ENCODE peak calls at places on chromosomes 5 and 9, in seven cellular contexts. One of them, this sample, is unnamed.

GRCh38 chr9:134641173-134641985 is at the start of gene COL5A1:
- DNase-seq in tibial artery: peak
- DNase-seq in colonic mucosa: peak
- DNase-seq in OCI-LY7: no peak
- DNase-seq in MM.1S: no peak
- DNase-seq in fibroblast of lung: peak
- DNase-seq in adrenal gland: peak
- DNase-seq in this sample: no peak

GRCh38 chr5:2153808-2154207 is 271.1 kb upstream of the IRX4 start:
- DNase-seq in adrenal gland: no peak
- DNase-seq in fibroblast of lung: no peak
- DNase-seq in OCI-LY7: no peak
- DNase-seq in colonic mucosa: no peak
- DNase-seq in tibial artery: no peak
- DNase-seq in MM.1S: no peak
- DNase-seq in this sample: no peak

GRCh38 chr5:40570408-40571129 is 109.1 kb upstream of the PTGER4 start:
- DNase-seq in MM.1S: no peak
- DNase-seq in adrenal gland: no peak
- DNase-seq in OCI-LY7: peak
- DNase-seq in colonic mucosa: no peak
- DNase-seq in fibroblast of lung: peak
- DNase-seq in tibial artery: no peak
- DNase-seq in this sample: peak

GRCh38 chr5:159106569-159107282 is 7.0 kb upstream of the EBF1 start:
- DNase-seq in MM.1S: peak
- DNase-seq in tibial artery: peak
- DNase-seq in fibroblast of lung: peak
- DNase-seq in OCI-LY7: peak
- DNase-seq in colonic mucosa: peak
- DNase-seq in adrenal gland: peak
- DNase-seq in this sample: peak

GRCh38 chr5:51279983-51280382 is 103.3 kb upstream of the ISL1 start:
- DNase-seq in colonic mucosa: no peak
- DNase-seq in fibroblast of lung: no peak
- DNase-seq in adrenal gland: no peak
- DNase-seq in OCI-LY7: no peak
- DNase-seq in tibial artery: no peak
- DNase-seq in MM.1S: no peak
- DNase-seq in this sample: no peak

GRCh38 chr9:93652604-93653592 is 76.5 kb downstream of the PHF2 start:
- DNase-seq in MM.1S: no peak
- DNase-seq in adrenal gland: no peak
- DNase-seq in tibial artery: no peak
- DNase-seq in colonic mucosa: no peak
- DNase-seq in OCI-LY7: no peak
- DNase-seq in fibroblast of lung: no peak
- DNase-seq in this sample: no peak

GRCh38 chr5:53112909-53113308 is 3.4 kb upstream of the MOCS2 start:
- DNase-seq in OCI-LY7: no peak
- DNase-seq in colonic mucosa: no peak
- DNase-seq in MM.1S: no peak
- DNase-seq in tibial artery: no peak
- DNase-seq in adrenal gland: no peak
- DNase-seq in fibroblast of lung: no peak
- DNase-seq in this sample: no peak

GRCh38 chr9:33923998-33924701 is 107.2 kb downstream of the UBE2R2 start:
- DNase-seq in fibroblast of lung: no peak
- DNase-seq in adrenal gland: no peak
- DNase-seq in MM.1S: no peak
- DNase-seq in OCI-LY7: no peak
- DNase-seq in colonic mucosa: no peak
- DNase-seq in tibial artery: no peak
- DNase-seq in this sample: no peak

GRCh38 chr5:107477492-107477891 is 193.2 kb downstream of the EFNA5 start:
- DNase-seq in colonic mucosa: no peak
- DNase-seq in fibroblast of lung: no peak
- DNase-seq in tibial artery: no peak
- DNase-seq in MM.1S: no peak
- DNase-seq in adrenal gland: no peak
- DNase-seq in OCI-LY7: no peak
- DNase-seq in this sample: no peak

GRCh38 chr5:110086658-110087388 is 397.1 kb downstream of the MAN2A1 start:
- DNase-seq in OCI-LY7: no peak
- DNase-seq in colonic mucosa: no peak
- DNase-seq in adrenal gland: peak
- DNase-seq in MM.1S: no peak
- DNase-seq in tibial artery: peak
- DNase-seq in fibroblast of lung: peak
- DNase-seq in this sample: no peak

GRCh38 chr9:120531683-120532300 is 48.2 kb downstream of the CDK5RAP2 start:
- DNase-seq in MM.1S: peak
- DNase-seq in adrenal gland: peak
- DNase-seq in tibial artery: no peak
- DNase-seq in colonic mucosa: peak
- DNase-seq in OCI-LY7: peak
- DNase-seq in fibroblast of lung: peak
- DNase-seq in this sample: peak

GRCh38 chr9:124769451-124770358 is 1.4 kb downstream of the NR6A1 start:
- DNase-seq in tibial artery: no peak
- DNase-seq in OCI-LY7: peak
- DNase-seq in fibroblast of lung: peak
- DNase-seq in MM.1S: peak
- DNase-seq in colonic mucosa: peak
- DNase-seq in adrenal gland: no peak
- DNase-seq in this sample: no peak

GRCh38 chr5:11172484-11172883 is 411.4 kb upstream of the DAP start:
- DNase-seq in MM.1S: no peak
- DNase-seq in tibial artery: no peak
- DNase-seq in adrenal gland: no peak
- DNase-seq in fibroblast of lung: no peak
- DNase-seq in colonic mucosa: no peak
- DNase-seq in OCI-LY7: no peak
- DNase-seq in this sample: no peak

GRCh38 chr5:171582849-171583248 is 163.4 kb downstream of the FGF18 start:
- DNase-seq in OCI-LY7: no peak
- DNase-seq in fibroblast of lung: no peak
- DNase-seq in adrenal gland: no peak
- DNase-seq in colonic mucosa: no peak
- DNase-seq in tibial artery: no peak
- DNase-seq in MM.1S: no peak
- DNase-seq in this sample: no peak

GRCh38 chr9:98453589-98454311 is 198.3 kb upstream of the TBC1D2 start:
- DNase-seq in adrenal gland: no peak
- DNase-seq in tibial artery: no peak
- DNase-seq in fibroblast of lung: no peak
- DNase-seq in MM.1S: no peak
- DNase-seq in OCI-LY7: no peak
- DNase-seq in colonic mucosa: no peak
- DNase-seq in this sample: no peak

GRCh38 chr5:66982514-66982913 is 214.1 kb downstream of the CD180 start:
- DNase-seq in colonic mucosa: no peak
- DNase-seq in adrenal gland: no peak
- DNase-seq in OCI-LY7: no peak
- DNase-seq in fibroblast of lung: no peak
- DNase-seq in MM.1S: no peak
- DNase-seq in tibial artery: no peak
- DNase-seq in this sample: no peak

GRCh38 chr9:69916950-69917349 is 96.3 kb downstream of the CFAP95 start:
- DNase-seq in OCI-LY7: no peak
- DNase-seq in adrenal gland: no peak
- DNase-seq in colonic mucosa: no peak
- DNase-seq in MM.1S: no peak
- DNase-seq in fibroblast of lung: no peak
- DNase-seq in tibial artery: no peak
- DNase-seq in this sample: no peak

GRCh38 chr5:78587081-78587774 is 61.3 kb downstream of the LHFPL2 start:
- DNase-seq in MM.1S: no peak
- DNase-seq in adrenal gland: peak
- DNase-seq in colonic mucosa: no peak
- DNase-seq in tibial artery: no peak
- DNase-seq in fibroblast of lung: no peak
- DNase-seq in OCI-LY7: no peak
- DNase-seq in this sample: no peak

GRCh38 chr5:84119252-84119651 is 265.4 kb downstream of the EDIL3 start:
- DNase-seq in MM.1S: no peak
- DNase-seq in fibroblast of lung: no peak
- DNase-seq in OCI-LY7: no peak
- DNase-seq in tibial artery: no peak
- DNase-seq in colonic mucosa: no peak
- DNase-seq in adrenal gland: no peak
- DNase-seq in this sample: no peak

GRCh38 chr9:95406114-95406513 is 88.6 kb upstream of the FANCC start:
- DNase-seq in OCI-LY7: no peak
- DNase-seq in tibial artery: peak
- DNase-seq in MM.1S: no peak
- DNase-seq in fibroblast of lung: peak
- DNase-seq in adrenal gland: peak
- DNase-seq in colonic mucosa: peak
- DNase-seq in this sample: no peak

GRCh38 chr5:120994112-120994511 is 530.0 kb downstream of the PRR16 start:
- DNase-seq in tibial artery: no peak
- DNase-seq in fibroblast of lung: no peak
- DNase-seq in MM.1S: no peak
- DNase-seq in adrenal gland: no peak
- DNase-seq in colonic mucosa: no peak
- DNase-seq in OCI-LY7: no peak
- DNase-seq in this sample: no peak

GRCh38 chr9:130319300-130319699 is 53.7 kb downstream of the HMCN2 start:
- DNase-seq in adrenal gland: no peak
- DNase-seq in tibial artery: no peak
- DNase-seq in MM.1S: no peak
- DNase-seq in colonic mucosa: no peak
- DNase-seq in OCI-LY7: no peak
- DNase-seq in fibroblast of lung: no peak
- DNase-seq in this sample: no peak

DNA sequence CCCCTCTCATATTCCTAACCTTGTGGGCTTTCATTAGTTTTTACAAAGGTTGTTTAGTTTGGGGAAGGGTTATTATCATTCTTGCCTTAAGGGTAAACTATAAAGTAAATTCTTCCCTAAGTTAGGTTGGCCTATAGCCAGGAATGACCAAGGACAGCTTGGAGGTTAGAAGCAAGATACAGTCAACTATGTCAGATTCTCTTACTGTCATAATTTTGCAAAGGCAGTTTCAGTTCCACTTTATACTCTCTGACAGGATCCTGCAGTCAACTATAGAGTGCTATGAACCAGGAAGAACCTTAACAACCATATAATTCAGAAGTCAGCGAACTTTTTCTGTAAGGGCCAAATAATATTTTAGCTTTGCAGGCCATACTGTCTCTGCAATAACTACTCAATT is 82.7 kb upstream of the CCNG1 start:
- DNase-seq in OCI-LY7: peak
- DNase-seq in adrenal gland: no peak
- DNase-seq in MM.1S: peak
- DNase-seq in colonic mucosa: no peak
- DNase-seq in fibroblast of lung: no peak
- DNase-seq in tibial artery: no peak
- DNase-seq in this sample: peak
- H3K4me3 ChIP-seq in OCI-LY7: no peak
- H3K4me3 ChIP-seq in adrenal gland: no peak
- H3K4me3 ChIP-seq in MM.1S: no peak
- H3K4me3 ChIP-seq in colonic mucosa: no peak
- H3K4me3 ChIP-seq in fibroblast of lung: no peak
- H3K4me3 ChIP-seq in tibial artery: no peak
- H3K4me3 ChIP-seq in this sample: no peak

GRCh38 chr9:87406545-87407166 is 91.0 kb upstream of the DAPK1 start:
- DNase-seq in fibroblast of lung: no peak
- DNase-seq in tibial artery: no peak
- DNase-seq in adrenal gland: no peak
- DNase-seq in MM.1S: no peak
- DNase-seq in colonic mucosa: no peak
- DNase-seq in OCI-LY7: no peak
- DNase-seq in this sample: no peak
- H3K4me3 ChIP-seq in fibroblast of lung: no peak
- H3K4me3 ChIP-seq in tibial artery: no peak
- H3K4me3 ChIP-seq in adrenal gland: no peak
- H3K4me3 ChIP-seq in MM.1S: no peak
- H3K4me3 ChIP-seq in colonic mucosa: no peak
- H3K4me3 ChIP-seq in OCI-LY7: no peak
- H3K4me3 ChIP-seq in this sample: no peak

GRCh38 chr5:45696206-45696836 is at the start of gene HCN1:
- DNase-seq in fibroblast of lung: peak
- DNase-seq in MM.1S: peak
- DNase-seq in colonic mucosa: peak
- DNase-seq in OCI-LY7: no peak
- DNase-seq in adrenal gland: peak
- DNase-seq in tibial artery: peak
- DNase-seq in this sample: no peak
- H3K4me3 ChIP-seq in fibroblast of lung: no peak
- H3K4me3 ChIP-seq in MM.1S: no peak
- H3K4me3 ChIP-seq in colonic mucosa: no peak
- H3K4me3 ChIP-seq in OCI-LY7: no peak
- H3K4me3 ChIP-seq in adrenal gland: no peak
- H3K4me3 ChIP-seq in tibial artery: peak
- H3K4me3 ChIP-seq in this sample: no peak

GRCh38 chr9:3361689-3362392 is 164.0 kb downstream of the RFX3 start:
- DNase-seq in fibroblast of lung: no peak
- DNase-seq in tibial artery: no peak
- DNase-seq in OCI-LY7: no peak
- DNase-seq in MM.1S: no peak
- DNase-seq in adrenal gland: no peak
- DNase-seq in colonic mucosa: no peak
- DNase-seq in this sample: no peak
- H3K4me3 ChIP-seq in fibroblast of lung: no peak
- H3K4me3 ChIP-seq in tibial artery: no peak
- H3K4me3 ChIP-seq in OCI-LY7: no peak
- H3K4me3 ChIP-seq in MM.1S: no peak
- H3K4me3 ChIP-seq in adrenal gland: no peak
- H3K4me3 ChIP-seq in colonic mucosa: no peak
- H3K4me3 ChIP-seq in this sample: no peak

DNA sequence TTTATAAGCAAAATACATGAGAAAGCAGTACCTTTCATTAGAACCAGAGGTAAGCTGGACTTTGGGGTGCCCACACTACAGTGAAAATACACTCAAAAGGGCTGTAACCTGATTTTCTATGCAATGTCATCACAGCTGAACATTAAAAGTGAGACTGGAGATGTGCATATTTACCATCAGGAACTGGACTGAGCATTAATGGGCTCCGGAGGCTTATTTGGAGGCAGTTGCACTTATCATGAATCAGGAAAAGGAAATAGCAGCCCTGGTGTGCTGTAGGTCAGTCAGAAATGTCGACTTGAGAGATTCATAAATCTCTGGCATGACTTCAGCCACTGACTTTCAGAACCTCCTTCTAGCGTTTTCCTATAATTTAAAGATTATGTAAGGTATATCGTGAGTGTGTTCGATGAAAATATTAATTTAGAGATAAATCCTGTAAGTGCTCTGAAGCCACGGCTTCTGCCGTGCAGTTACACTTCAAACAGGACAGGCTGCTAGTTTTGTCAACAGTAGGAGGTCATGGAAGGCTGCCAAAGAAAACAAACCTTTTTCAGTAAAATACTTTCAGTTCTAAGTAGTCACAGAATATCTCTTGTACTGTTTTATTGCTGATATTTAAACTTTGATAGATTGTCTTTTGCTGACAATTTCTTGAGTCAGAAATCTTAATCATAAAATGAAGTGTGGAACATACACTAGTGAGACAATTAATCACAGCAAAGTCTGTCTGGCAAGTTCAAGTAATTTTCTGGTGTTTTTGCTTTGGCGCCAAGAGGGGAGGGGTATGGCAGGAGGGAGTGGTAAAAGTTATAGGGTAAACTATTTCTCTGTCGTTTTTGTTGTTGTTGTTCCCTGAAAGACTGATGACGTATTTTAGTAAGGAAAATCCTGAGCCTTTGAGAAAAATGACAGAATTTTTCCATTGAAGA is 939.7 kb downstream of the NR2F1-AS1 start:
- DNase-seq in colonic mucosa: peak
- DNase-seq in OCI-LY7: no peak
- DNase-seq in tibial artery: no peak
- DNase-seq in adrenal gland: peak
- DNase-seq in fibroblast of lung: peak
- DNase-seq in MM.1S: peak
- DNase-seq in this sample: peak
- H3K4me3 ChIP-seq in colonic mucosa: no peak
- H3K4me3 ChIP-seq in OCI-LY7: no peak
- H3K4me3 ChIP-seq in tibial artery: peak
- H3K4me3 ChIP-seq in adrenal gland: no peak
- H3K4me3 ChIP-seq in fibroblast of lung: peak
- H3K4me3 ChIP-seq in MM.1S: peak
- H3K4me3 ChIP-seq in this sample: peak